ENCODE peak calls at places on chromosomes 4 and X, in six cellular contexts. One of them, this sample, is unnamed.

GRCh38 chr4:7771541-7772507 is 167.8 kb downstream of the AFAP1 start:
- DNase-seq in brain microvascular endothelial cell: no peak
- DNase-seq in GM12878: peak
- DNase-seq in AG10803: no peak
- DNase-seq in mucosa of descending colon: peak
- DNase-seq in fibroblast of pulmonary artery: no peak
- DNase-seq in this sample: no peak

GRCh38 chr4:139184129-139184528 is 7.1 kb upstream of the ELF2 start:
- DNase-seq in brain microvascular endothelial cell: no peak
- DNase-seq in GM12878: no peak
- DNase-seq in AG10803: peak
- DNase-seq in mucosa of descending colon: no peak
- DNase-seq in fibroblast of pulmonary artery: peak
- DNase-seq in this sample: peak

GRCh38 chr4:151744614-151745013 is 16.2 kb downstream of the GATB start:
- DNase-seq in brain microvascular endothelial cell: peak
- DNase-seq in GM12878: peak
- DNase-seq in AG10803: peak
- DNase-seq in mucosa of descending colon: no peak
- DNase-seq in fibroblast of pulmonary artery: peak
- DNase-seq in this sample: peak

GRCh38 chr4:38757945-38758344 is 24.8 kb downstream of the TLR10 start:
- DNase-seq in brain microvascular endothelial cell: no peak
- DNase-seq in GM12878: no peak
- DNase-seq in AG10803: no peak
- DNase-seq in mucosa of descending colon: no peak
- DNase-seq in fibroblast of pulmonary artery: no peak
- DNase-seq in this sample: no peak

GRCh38 chrX:34300871-34301270 is 168.8 kb upstream of the FAM47A start:
- DNase-seq in brain microvascular endothelial cell: peak
- DNase-seq in GM12878: no peak
- DNase-seq in AG10803: peak
- DNase-seq in mucosa of descending colon: no peak
- DNase-seq in fibroblast of pulmonary artery: peak
- DNase-seq in this sample: peak

GRCh38 chr4:106986486-106986885 is 49.6 kb downstream of the DKK2 start:
- DNase-seq in brain microvascular endothelial cell: peak
- DNase-seq in GM12878: no peak
- DNase-seq in AG10803: peak
- DNase-seq in mucosa of descending colon: no peak
- DNase-seq in fibroblast of pulmonary artery: no peak
- DNase-seq in this sample: peak

GRCh38 chr4:54568184-54568583 is 89.6 kb upstream of the KIT start:
- DNase-seq in brain microvascular endothelial cell: peak
- DNase-seq in GM12878: no peak
- DNase-seq in AG10803: peak
- DNase-seq in mucosa of descending colon: no peak
- DNase-seq in fibroblast of pulmonary artery: peak
- DNase-seq in this sample: peak

GRCh38 chr4:180106997-180107396 is 2136.2 kb upstream of the TENM3 start:
- DNase-seq in brain microvascular endothelial cell: no peak
- DNase-seq in GM12878: no peak
- DNase-seq in AG10803: no peak
- DNase-seq in mucosa of descending colon: no peak
- DNase-seq in fibroblast of pulmonary artery: no peak
- DNase-seq in this sample: no peak

GRCh38 chrX:17078031-17078730 is 131.7 kb downstream of the REPS2 start:
- DNase-seq in brain microvascular endothelial cell: peak
- DNase-seq in GM12878: no peak
- DNase-seq in AG10803: peak
- DNase-seq in mucosa of descending colon: no peak
- DNase-seq in fibroblast of pulmonary artery: peak
- DNase-seq in this sample: peak

GRCh38 chr4:107894138-107894603 is 37.2 kb upstream of the CYP2U1 start:
- DNase-seq in brain microvascular endothelial cell: no peak
- DNase-seq in GM12878: no peak
- DNase-seq in AG10803: no peak
- DNase-seq in mucosa of descending colon: no peak
- DNase-seq in fibroblast of pulmonary artery: no peak
- DNase-seq in this sample: no peak

GRCh38 chr4:152971053-152971452 is 34.9 kb downstream of the FHDC1 start:
- DNase-seq in brain microvascular endothelial cell: no peak
- DNase-seq in GM12878: no peak
- DNase-seq in AG10803: no peak
- DNase-seq in mucosa of descending colon: no peak
- DNase-seq in fibroblast of pulmonary artery: no peak
- DNase-seq in this sample: no peak

GRCh38 chr4:32569844-32570243 is 1849.7 kb downstream of the PCDH7 start:
- DNase-seq in brain microvascular endothelial cell: peak
- DNase-seq in GM12878: peak
- DNase-seq in AG10803: no peak
- DNase-seq in mucosa of descending colon: no peak
- DNase-seq in fibroblast of pulmonary artery: peak
- DNase-seq in this sample: no peak

GRCh38 chr4:23728393-23728792 is 161.5 kb downstream of the PPARGC1A start:
- DNase-seq in brain microvascular endothelial cell: peak
- DNase-seq in GM12878: no peak
- DNase-seq in AG10803: peak
- DNase-seq in mucosa of descending colon: no peak
- DNase-seq in fibroblast of pulmonary artery: peak
- DNase-seq in this sample: peak

GRCh38 chrX:154019061-154019621 is 561 bp downstream of the IRAK1 start:
- DNase-seq in brain microvascular endothelial cell: no peak
- DNase-seq in GM12878: no peak
- DNase-seq in AG10803: no peak
- DNase-seq in mucosa of descending colon: peak
- DNase-seq in fibroblast of pulmonary artery: no peak
- DNase-seq in this sample: no peak

GRCh38 chr4:149823770-149824221 is 8.2 kb upstream of the IQCM start:
- DNase-seq in brain microvascular endothelial cell: peak
- DNase-seq in GM12878: no peak
- DNase-seq in AG10803: peak
- DNase-seq in mucosa of descending colon: no peak
- DNase-seq in fibroblast of pulmonary artery: peak
- DNase-seq in this sample: peak

GRCh38 chr4:38279077-38279476 is 318.9 kb downstream of the PTTG2 start:
- DNase-seq in brain microvascular endothelial cell: no peak
- DNase-seq in GM12878: no peak
- DNase-seq in AG10803: no peak
- DNase-seq in mucosa of descending colon: peak
- DNase-seq in fibroblast of pulmonary artery: no peak
- DNase-seq in this sample: no peak

GRCh38 chrX:152824841-152825374 is 5.6 kb downstream of the CETN2 start:
- DNase-seq in brain microvascular endothelial cell: no peak
- DNase-seq in GM12878: no peak
- DNase-seq in AG10803: no peak
- DNase-seq in mucosa of descending colon: no peak
- DNase-seq in fibroblast of pulmonary artery: no peak
- DNase-seq in this sample: no peak

DNA sequence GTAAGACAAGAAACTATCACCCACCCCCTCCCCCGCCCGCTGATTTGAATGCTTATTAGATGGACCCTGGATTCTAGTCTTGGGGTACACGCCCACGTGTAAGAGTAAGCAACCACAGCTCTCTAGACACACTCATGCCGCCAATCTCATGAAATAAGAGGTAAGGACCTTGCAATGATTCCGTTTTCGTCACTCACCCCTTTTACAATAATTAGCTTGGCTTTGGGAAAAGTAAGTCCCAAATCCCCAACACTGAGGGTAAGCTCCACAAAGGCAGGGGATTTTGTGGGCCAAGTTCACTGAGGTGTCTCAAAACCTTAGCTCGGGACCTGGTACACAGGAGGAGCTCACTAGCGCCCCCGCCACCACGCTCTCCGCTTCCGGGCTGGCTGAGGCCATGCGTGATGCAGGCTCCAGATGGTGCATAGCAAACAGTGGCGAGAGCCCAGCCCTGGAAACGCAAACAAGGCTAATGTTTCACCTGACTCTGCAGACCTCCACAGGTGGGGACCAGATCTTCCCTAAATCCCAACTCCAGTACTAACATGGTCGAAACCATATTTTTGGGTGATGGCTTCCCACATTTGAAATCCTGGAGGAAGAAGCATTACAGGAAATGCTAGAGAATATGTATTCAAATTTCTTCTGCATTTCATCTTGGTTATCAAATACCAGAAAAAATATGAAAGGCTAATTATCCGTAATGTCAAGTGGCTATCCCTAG is 4.1 kb downstream of the PLAC8 start:
- DNase-seq in brain microvascular endothelial cell: peak
- DNase-seq in GM12878: peak
- DNase-seq in AG10803: peak
- DNase-seq in mucosa of descending colon: peak
- DNase-seq in fibroblast of pulmonary artery: peak
- DNase-seq in this sample: peak
- TF ChIP-seq CTCF in brain microvascular endothelial cell: peak
- TF ChIP-seq CTCF in GM12878: peak
- TF ChIP-seq CTCF in AG10803: peak
- TF ChIP-seq CTCF in mucosa of descending colon: peak
- TF ChIP-seq CTCF in fibroblast of pulmonary artery: peak
- TF ChIP-seq CTCF in this sample: peak

GRCh38 chrX:85379174-85379907 is at the start of gene POF1B:
- DNase-seq in brain microvascular endothelial cell: no peak
- DNase-seq in GM12878: peak
- DNase-seq in AG10803: no peak
- DNase-seq in mucosa of descending colon: peak
- DNase-seq in fibroblast of pulmonary artery: no peak
- DNase-seq in this sample: no peak
- H3K4me3 ChIP-seq in brain microvascular endothelial cell: no peak
- H3K4me3 ChIP-seq in GM12878: peak
- H3K4me3 ChIP-seq in AG10803: no peak
- H3K4me3 ChIP-seq in mucosa of descending colon: no peak
- H3K4me3 ChIP-seq in fibroblast of pulmonary artery: no peak
- H3K4me3 ChIP-seq in this sample: no peak

GRCh38 chr4:103915224-103915869 is 195.6 kb upstream of the TACR3 start:
- DNase-seq in brain microvascular endothelial cell: no peak
- DNase-seq in GM12878: peak
- DNase-seq in AG10803: peak
- DNase-seq in mucosa of descending colon: no peak
- DNase-seq in fibroblast of pulmonary artery: peak
- DNase-seq in this sample: peak
- TF ChIP-seq CTCF in brain microvascular endothelial cell: peak
- TF ChIP-seq CTCF in GM12878: peak
- TF ChIP-seq CTCF in AG10803: peak
- TF ChIP-seq CTCF in mucosa of descending colon: no peak
- TF ChIP-seq CTCF in fibroblast of pulmonary artery: peak
- TF ChIP-seq CTCF in this sample: peak

DNA sequence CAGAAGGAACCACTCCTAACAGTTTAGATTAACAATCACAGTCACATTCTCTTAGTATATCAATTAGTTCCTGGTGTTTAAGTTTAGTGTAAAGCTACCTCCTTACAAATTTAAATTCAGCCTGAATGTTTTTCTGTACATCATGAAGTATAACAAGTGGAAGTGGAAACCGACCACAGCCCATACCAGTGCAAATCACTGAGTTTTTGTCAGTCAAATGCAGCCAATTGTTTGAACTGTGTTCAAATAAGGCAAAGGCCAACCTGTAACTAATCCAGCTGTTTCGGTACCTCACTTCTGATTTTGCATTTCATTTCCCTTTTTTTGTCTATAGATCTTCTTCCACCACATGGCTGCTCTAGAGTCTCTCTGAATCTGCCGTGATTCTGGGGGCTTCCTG is 1215.3 kb downstream of the PCDH18 start:
- DNase-seq in brain microvascular endothelial cell: no peak
- DNase-seq in GM12878: no peak
- DNase-seq in AG10803: no peak
- DNase-seq in mucosa of descending colon: no peak
- DNase-seq in fibroblast of pulmonary artery: no peak
- DNase-seq in this sample: no peak
- H3K4me3 ChIP-seq in brain microvascular endothelial cell: no peak
- H3K4me3 ChIP-seq in GM12878: no peak
- H3K4me3 ChIP-seq in AG10803: no peak
- H3K4me3 ChIP-seq in mucosa of descending colon: no peak
- H3K4me3 ChIP-seq in fibroblast of pulmonary artery: no peak
- H3K4me3 ChIP-seq in this sample: no peak

GRCh38 chr4:37157403-37158167 is 87.0 kb upstream of the NWD2 start:
- DNase-seq in brain microvascular endothelial cell: no peak
- DNase-seq in GM12878: no peak
- DNase-seq in AG10803: no peak
- DNase-seq in mucosa of descending colon: no peak
- DNase-seq in fibroblast of pulmonary artery: no peak
- DNase-seq in this sample: no peak
- TF ChIP-seq CTCF in brain microvascular endothelial cell: no peak
- TF ChIP-seq CTCF in GM12878: no peak
- TF ChIP-seq CTCF in AG10803: no peak
- TF ChIP-seq CTCF in mucosa of descending colon: no peak
- TF ChIP-seq CTCF in fibroblast of pulmonary artery: no peak
- TF ChIP-seq CTCF in this sample: no peak

GRCh38 chr4:1826531-1827350 is 29.2 kb downstream of the LETM1 start:
- DNase-seq in brain microvascular endothelial cell: no peak
- DNase-seq in GM12878: no peak
- DNase-seq in AG10803: no peak
- DNase-seq in mucosa of descending colon: no peak
- DNase-seq in fibroblast of pulmonary artery: no peak
- DNase-seq in this sample: no peak
- H3K4me3 ChIP-seq in brain microvascular endothelial cell: no peak
- H3K4me3 ChIP-seq in GM12878: no peak
- H3K4me3 ChIP-seq in AG10803: no peak
- H3K4me3 ChIP-seq in mucosa of descending colon: no peak
- H3K4me3 ChIP-seq in fibroblast of pulmonary artery: no peak
- H3K4me3 ChIP-seq in this sample: no peak

DNA sequence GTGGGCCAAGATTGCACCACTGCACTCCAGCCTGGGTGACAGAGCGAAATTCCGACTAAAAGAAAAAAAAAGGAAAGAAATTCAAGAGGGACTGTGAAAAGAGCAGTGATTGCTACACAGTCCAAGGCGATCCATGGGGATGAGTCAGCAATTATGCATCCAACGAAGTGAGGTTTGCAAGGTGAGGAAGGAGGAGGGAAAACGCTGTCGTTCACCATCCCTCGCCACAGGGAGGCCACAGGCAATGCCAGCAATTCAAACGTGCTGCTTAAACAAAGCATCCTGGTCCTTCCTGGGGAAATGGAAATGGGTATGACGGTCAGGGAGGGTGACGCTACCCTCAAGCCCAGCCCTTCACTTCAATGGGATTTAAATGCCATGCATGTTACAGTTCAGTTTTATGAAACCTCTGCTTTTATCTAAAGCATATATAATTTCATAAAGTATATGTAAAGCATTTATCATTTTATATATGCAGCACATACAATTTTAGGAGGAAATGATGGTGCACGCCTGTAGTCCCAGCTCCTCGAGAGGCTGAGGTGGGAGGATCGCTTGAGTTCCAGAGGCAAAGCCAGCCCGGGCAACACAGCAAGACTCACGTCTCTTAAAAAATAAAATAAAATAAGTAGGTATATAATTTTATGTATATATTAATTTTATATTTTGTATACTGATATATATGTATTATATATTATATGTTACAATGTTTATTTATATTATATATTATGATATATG is 108.7 kb downstream of the DHRSX start:
- DNase-seq in brain microvascular endothelial cell: peak
- DNase-seq in GM12878: no peak
- DNase-seq in AG10803: peak
- DNase-seq in mucosa of descending colon: no peak
- DNase-seq in fibroblast of pulmonary artery: peak
- DNase-seq in this sample: peak
- TF ChIP-seq CTCF in brain microvascular endothelial cell: peak
- TF ChIP-seq CTCF in GM12878: no peak
- TF ChIP-seq CTCF in AG10803: peak
- TF ChIP-seq CTCF in mucosa of descending colon: no peak
- TF ChIP-seq CTCF in fibroblast of pulmonary artery: peak
- TF ChIP-seq CTCF in this sample: no peak

This sample was measured in fibroblast of the aortic adventitia.